ENCODE peak calls at places on chromosomes 12 and 14, in nine cellular contexts. Z is left lung; K is thyroid gland; A is T-helper 17 cell; V is stomach; M is GM10248; T is effector memory CD8-positive, alpha-beta T cell; H is MCF 10A; X is tibial artery. L is an unnamed sample.

GRCh38 chr14:75702606-75703261 is 41.7 kb downstream of the TTLL5 start:
- DNase-seq in V (no peak), A (no peak), Z (no peak), X (peak; percentile 20), H (no peak), T (no peak), M (no peak), K (peak; percentile 11), L (no peak)

GRCh38 chr12:117521327-117521726 is 159.9 kb upstream of the NOS1 start:
- DNase-seq in K (no peak), V (no peak), Z (no peak), X (no peak), T (no peak), H (peak; percentile 79), M (no peak), A (no peak), L (no peak)

GRCh38 chr14:101031721-101032120 is 128.2 kb upstream of the RTL1 start:
- DNase-seq in M (no peak), K (no peak), V (no peak), H (no peak), X (no peak), T (no peak), Z (peak; percentile 6), A (no peak), L (no peak)

GRCh38 chr12:72313757-72314270 is 41.6 kb downstream of the TRHDE start:
- DNase-seq in Z (no peak), T (no peak), M (no peak), K (no peak), H (no peak), X (no peak), A (no peak), V (no peak), L (no peak)

GRCh38 chr12:11734781-11735180 is 85.3 kb downstream of the ETV6 start:
- DNase-seq in V (no peak), X (no peak), T (no peak), A (no peak), H (no peak), Z (no peak), M (no peak), K (no peak), L (no peak)

GRCh38 chr12:122738561-122738960 is 7.9 kb upstream of the HCAR1 start:
- DNase-seq in A (no peak), V (no peak), K (no peak), M (no peak), H (no peak), X (no peak), T (no peak), Z (no peak), L (no peak)

GRCh38 chr14:94390372-94391086 is 2.1 kb upstream of the SERPINA1 start:
- DNase-seq in M (no peak), A (no peak), T (no peak), H (peak; percentile 80), V (peak; percentile 83), X (peak; percentile 66), Z (peak; percentile 91), K (peak; percentile 86), L (no peak)

GRCh38 chr12:85804663-85805062 is 31.5 kb downstream of the RASSF9 start:
- DNase-seq in T (no peak), V (no peak), Z (no peak), X (no peak), M (no peak), K (no peak), H (peak; percentile 49), A (no peak), L (no peak)

GRCh38 chr12:108955225-108955835 is 65.5 kb downstream of the SVOP start:
- DNase-seq in K (peak; percentile 60), T (no peak), M (no peak), A (no peak), V (no peak), H (peak; percentile 30), X (no peak), Z (no peak), L (no peak)

GRCh38 chr12:82625523-82625922 is 61.2 kb upstream of the TMTC2 start:
- DNase-seq in K (no peak), H (no peak), Z (no peak), A (no peak), M (no peak), V (no peak), X (no peak), T (no peak), L (no peak)

GRCh38 chr14:100903672-100904185 is at the start of gene RTL1:
- DNase-seq in M (no peak), Z (peak; percentile 19), X (no peak), A (no peak), T (no peak), K (no peak), H (no peak), V (no peak), L (no peak)

GRCh38 chr12:108653082-108653516 is 19.4 kb upstream of the SELPLG start:
- DNase-seq in V (no peak), H (no peak), A (no peak), Z (no peak), M (no peak), K (no peak), T (no peak), X (no peak), L (peak; percentile 44)

GRCh38 chr14:55801121-55801520 is 221.1 kb downstream of the KTN1 start:
- DNase-seq in A (no peak), X (no peak), Z (no peak), H (no peak), M (no peak), V (no peak), K (no peak), T (no peak), L (no peak)

GRCh38 chr12:51033457-51034089 is 7.4 kb upstream of the SLC11A2 start:
- DNase-seq in T (no peak), A (no peak), M (no peak), X (no peak), Z (no peak), V (no peak), K (no peak), H (no peak), L (no peak)

GRCh38 chr12:117580718-117581062 is 219.3 kb upstream of the NOS1 start:
- DNase-seq in X (peak; percentile 31), V (no peak), K (peak; percentile 65), T (no peak), M (peak; percentile 28), H (peak; percentile 60), Z (no peak), A (no peak), L (peak; percentile 90)

GRCh38 chr12:48077111-48077510 is 28.8 kb downstream of the SENP1 start:
- DNase-seq in K (no peak), H (no peak), V (no peak), X (no peak), M (no peak), T (no peak), Z (no peak), A (no peak), L (no peak)

GRCh38 chr14:24674204-24674970 is 40.4 kb upstream of the GZMB start:
- DNase-seq in T (no peak), Z (no peak), A (no peak), K (no peak), X (no peak), V (no peak), H (no peak), M (peak; percentile 18), L (peak; percentile 46)

GRCh38 chr12:45695035-45695434 is 34.5 kb upstream of the ARID2 start:
- DNase-seq in M (no peak), V (no peak), T (no peak), X (no peak), A (no peak), H (no peak), K (no peak), Z (no peak), L (no peak)

GRCh38 chr12:92890601-92891106 is 38.4 kb downstream of the EEA1 start:
- DNase-seq in H (no peak), V (no peak), A (no peak), K (no peak), X (no peak), M (no peak), T (no peak), Z (no peak), L (no peak)

GRCh38 chr12:12616512-12617275 is 5.0 kb downstream of the CREBL2 start:
- DNase-seq in Z (no peak), K (no peak), V (no peak), M (no peak), T (no peak), X (no peak), H (no peak), A (no peak), L (no peak)

GRCh38 chr14:101069666-101070362 is 166.3 kb upstream of the RTL1 start:
- DNase-seq in V (peak; percentile 17), K (no peak), M (no peak), X (peak; percentile 10), A (no peak), H (no peak), T (no peak), Z (peak; percentile 11), L (no peak)

GRCh38 chr14:65287264-65288131 is 125.0 kb upstream of the FUT8 start:
- DNase-seq in T (peak; percentile 13), H (no peak), Z (no peak), M (peak; percentile 81), X (no peak), A (peak; percentile 14), V (no peak), K (no peak), L (peak; percentile 72)

GRCh38 chr12:2413999-2414792 is 361.4 kb downstream of the CACNA1C start:
- DNase-seq in H (no peak), T (no peak), M (no peak), Z (no peak), X (no peak), V (no peak), K (no peak), A (no peak), L (no peak)

GRCh38 chr14:90500665-90501370 is 104.0 kb downstream of the CALM1 start:
- DNase-seq in X (no peak), M (no peak), V (no peak), K (no peak), T (no peak), A (no peak), Z (peak; percentile 23), H (no peak), L (no peak)

GRCh38 chr12:12265571-12266388 is 1.1 kb downstream of the LRP6 start:
- DNase-seq in T (no peak), M (no peak), Z (no peak), H (peak; percentile 41), A (no peak), K (peak; percentile 26), V (no peak), X (no peak), L (peak; percentile 51)